ENCODE peak calls at places on chromosome 5, in eight cellular contexts. T is kidney glomerular epithelial cell; H is SHP77; Y is left lung; B is A172; L is NCI-H2029; S is activated T-cell treated with anti-CD3 and anti-CD28 coated beads, Interleukin-2, amount 50 U/mL, for 48 hours; V is A549. M is an unnamed sample.
A peak's percentile ranks its signal among the peaks of the same experiment; 100 is the strongest.

GRCh38 chr5:72531496-72532190 is 24.4 kb upstream of the ZNF366 start:
- DNase-seq in T (no peak), H (no peak), Y (no peak), B (no peak), L (no peak), S (no peak), V (no peak), M (peak; percentile 19)

GRCh38 chr5:134240421-134240962 is 14.6 kb upstream of the PPP2CA start:
- DNase-seq in T (peak; percentile 80), H (peak; percentile 74), Y (no peak), B (peak; percentile 28), L (no peak), S (no peak), V (peak; percentile 58), M (peak; percentile 7)

GRCh38 chr5:93090698-93091097 is 490.3 kb downstream of the NR2F1-AS1 start:
- DNase-seq in T (no peak), H (no peak), Y (no peak), B (no peak), L (no peak), S (no peak), V (no peak), M (no peak)

GRCh38 chr5:55625913-55626312 is 86.2 kb downstream of the SLC38A9 start:
- DNase-seq in T (no peak), H (no peak), Y (no peak), B (no peak), L (no peak), S (no peak), V (no peak), M (no peak)

GRCh38 chr5:153630546-153630945 is 140.1 kb downstream of the GRIA1 start:
- DNase-seq in T (no peak), H (no peak), Y (no peak), B (no peak), L (no peak), S (no peak), V (no peak), M (no peak)

GRCh38 chr5:45521067-45521466 is 175.1 kb downstream of the HCN1 start:
- DNase-seq in T (peak; percentile 54), H (peak; percentile 44), Y (no peak), B (peak; percentile 60), L (peak; percentile 37), S (no peak), V (peak; percentile 0), M (no peak)

GRCh38 chr5:153770066-153770465 is 268.6 kb downstream of the FAM114A2 start:
- DNase-seq in T (no peak), H (no peak), Y (no peak), B (no peak), L (no peak), S (no peak), V (no peak), M (no peak)

GRCh38 chr5:54470677-54471076 is 15.2 kb downstream of the HSPB3 start:
- DNase-seq in T (no peak), H (no peak), Y (no peak), B (no peak), L (no peak), S (no peak), V (no peak), M (peak; percentile 67)

GRCh38 chr5:176803943-176804498 is 6.3 kb upstream of the UNC5A start:
- DNase-seq in T (no peak), H (no peak), Y (no peak), B (no peak), L (no peak), S (no peak), V (no peak), M (no peak)

M was measured in HFFc6.